ENCODE peak calls at places on chromosomes 13 and 19, in eight cellular contexts. K, H, Y, N, O, Q, R and C are unnamed samples.

GRCh38 chr13:39918837-39919236 is 263.4 kb downstream of the COG6 start:
- DNase-seq in Q (no peak), N (no peak), Y (no peak), H (no peak), K (peak), O (no peak), R (no peak), C (no peak)

GRCh38 chr19:42846597-42846996 is 32.9 kb downstream of the PSG1 start:
- DNase-seq in O (no peak), R (no peak), N (no peak), Y (no peak), Q (no peak), H (no peak), K (no peak), C (no peak)

GRCh38 chr13:34764246-34764645 is 177.8 kb upstream of the NBEA start:
- DNase-seq in N (no peak), K (no peak), Y (no peak), Q (no peak), O (no peak), H (no peak), R (no peak), C (no peak)

GRCh38 chr13:28532226-28533048 is 37.5 kb upstream of the FLT1 start:
- DNase-seq in H (no peak), K (peak), Q (no peak), Y (no peak), R (no peak), O (peak), N (no peak), C (no peak)

GRCh38 chr13:80802946-80803345 is 462.0 kb upstream of the SPRY2 start:
- DNase-seq in Y (no peak), H (no peak), N (no peak), R (no peak), K (no peak), Q (no peak), O (no peak), C (no peak)

GRCh38 chr13:48403151-48403631 is 9.7 kb downstream of the LPAR6 start:
- DNase-seq in R (peak), K (peak), Q (no peak), N (no peak), H (no peak), Y (no peak), O (peak), C (no peak)

GRCh38 chr19:41307090-41307875 is 2.7 kb upstream of the CCDC97 start:
- DNase-seq in Q (no peak), H (no peak), Y (no peak), N (no peak), O (no peak), K (no peak), R (no peak), C (no peak)

GRCh38 chr13:32022292-32022691 is 9.3 kb upstream of the FRY start:
- DNase-seq in Q (no peak), H (no peak), Y (no peak), R (no peak), N (no peak), O (no peak), K (no peak), C (no peak)

GRCh38 chr19:6800991-6801396 is 28.5 kb downstream of the VAV1 start:
- DNase-seq in N (no peak), H (no peak), Q (no peak), R (no peak), K (peak), O (no peak), Y (no peak), C (no peak)

GRCh38 chr13:41563501-41564001 is 106.2 kb downstream of the RGCC start:
- DNase-seq in O (no peak), Q (no peak), K (peak), N (no peak), R (no peak), H (peak), Y (no peak), C (no peak)

GRCh38 chr13:58080806-58081205 is 449.3 kb downstream of the PCDH17 start:
- DNase-seq in H (no peak), Q (no peak), O (no peak), K (no peak), Y (no peak), N (no peak), R (no peak), C (no peak)

GRCh38 chr19:23787106-23787505 is 28.4 kb upstream of the ZNF681 start:
- DNase-seq in Y (no peak), K (no peak), R (no peak), N (no peak), O (no peak), H (no peak), Q (no peak), C (no peak)

GRCh38 chr19:30780032-30780431 is 407.8 kb downstream of the ZNF536 start:
- DNase-seq in O (no peak), N (no peak), Y (no peak), R (no peak), H (no peak), K (no peak), Q (no peak), C (no peak)

GRCh38 chr13:74662895-74663294 is 528.7 kb upstream of the KLF12 start:
- DNase-seq in N (no peak), Q (no peak), Y (no peak), R (no peak), K (peak), H (no peak), O (no peak), C (no peak)

GRCh38 chr13:90954605-90955004 is 392.9 kb upstream of the MIR17HG start:
- DNase-seq in Y (no peak), Q (no peak), O (no peak), N (no peak), H (no peak), R (no peak), K (no peak), C (no peak)